ENCODE peak calls at places on chromosomes 4 and X, in ten cellular contexts. R, W, X, Y, B, J, T, S, A and V are unnamed samples.

GRCh38 chrX:9788908-9789307 is 2.7 kb downstream of the SHROOM2 start:
- DNase-seq in R (no peak), W (no peak), X (no peak), Y (peak), B (no peak), J (no peak), T (no peak), S (no peak), A (no peak), V (no peak)

GRCh38 chr4:142414336-142414945 is 431.7 kb downstream of the INPP4B start:
- DNase-seq in R (no peak), W (peak), X (no peak), Y (no peak), B (no peak), J (no peak), T (no peak), S (no peak), A (no peak), V (no peak)

GRCh38 chrX:150694738-150695410 is 1.7 kb downstream of the MTMR1 start:
- DNase-seq in R (no peak), W (no peak), X (no peak), Y (no peak), B (no peak), J (peak), T (no peak), S (peak), A (no peak), V (no peak)

GRCh38 chr4:71713611-71714203 is 70.2 kb downstream of the GC start:
- DNase-seq in R (no peak), W (peak), X (peak), Y (peak), B (no peak), J (peak), T (peak), S (peak), A (no peak), V (peak)

GRCh38 chr4:80125252-80126177 is 52.5 kb upstream of the ANTXR2 start:
- DNase-seq in R (no peak), W (peak), X (peak), Y (no peak), B (no peak), J (peak), T (peak), S (peak), A (no peak), V (no peak)

GRCh38 chrX:73028876-73029275 is 26.1 kb downstream of the PABPC1L2B start:
- DNase-seq in R (no peak), W (no peak), X (no peak), Y (no peak), B (no peak), J (no peak), T (no peak), S (no peak), A (no peak), V (no peak)

GRCh38 chr4:125658773-125659172 is 344.0 kb downstream of the FAT4 start:
- DNase-seq in R (no peak), W (no peak), X (no peak), Y (no peak), B (no peak), J (no peak), T (no peak), S (no peak), A (no peak), V (no peak)

GRCh38 chr4:7803992-7804758 is 135.5 kb downstream of the AFAP1 start:
- DNase-seq in R (peak), W (peak), X (no peak), Y (peak), B (peak), J (peak), T (peak), S (peak), A (peak), V (peak)

GRCh38 chrX:120408168-120408567 is 46.3 kb downstream of the ATP1B4 start:
- DNase-seq in R (no peak), W (no peak), X (no peak), Y (no peak), B (no peak), J (no peak), T (no peak), S (no peak), A (peak), V (no peak)

GRCh38 chrX:1316527-1316926 is 20.1 kb upstream of the IL3RA start:
- DNase-seq in R (no peak), W (no peak), X (peak), Y (no peak), B (peak), J (peak), T (no peak), S (no peak), A (no peak), V (no peak)

GRCh38 chr4:84606645-84607044 is 23.7 kb downstream of the CDS1 start:
- DNase-seq in R (no peak), W (no peak), X (no peak), Y (no peak), B (no peak), J (no peak), T (no peak), S (no peak), A (no peak), V (no peak)

GRCh38 chrX:134948333-134949241 is 42.2 kb upstream of the SMIM10 start:
- DNase-seq in R (no peak), W (peak), X (no peak), Y (no peak), B (no peak), J (no peak), T (peak), S (no peak), A (no peak), V (peak)

GRCh38 chrX:5388087-5388486 is 840.6 kb downstream of the NLGN4X start:
- DNase-seq in R (no peak), W (no peak), X (no peak), Y (no peak), B (no peak), J (no peak), T (no peak), S (no peak), A (no peak), V (no peak)

GRCh38 chr4:4851906-4852305 is 7.6 kb upstream of the MSX1 start:
- DNase-seq in R (no peak), W (no peak), X (no peak), Y (no peak), B (no peak), J (no peak), T (no peak), S (no peak), A (no peak), V (no peak)

GRCh38 chr4:88143504-88143903 is 14.9 kb downstream of the ABCG2 start:
- DNase-seq in R (no peak), W (peak), X (no peak), Y (no peak), B (no peak), J (no peak), T (peak), S (no peak), A (no peak), V (no peak)

GRCh38 chr4:4780634-4781287 is 78.7 kb upstream of the MSX1 start:
- DNase-seq in R (peak), W (peak), X (peak), Y (no peak), B (no peak), J (no peak), T (no peak), S (no peak), A (no peak), V (no peak)

GRCh38 chrX:134406230-134406794 is 53.7 kb upstream of the HPRT1 start:
- DNase-seq in R (peak), W (no peak), X (no peak), Y (no peak), B (no peak), J (no peak), T (no peak), S (no peak), A (no peak), V (no peak)

GRCh38 chrX:42276982-42277690 is 353.8 kb upstream of the CASK start:
- DNase-seq in R (no peak), W (no peak), X (no peak), Y (no peak), B (no peak), J (no peak), T (no peak), S (no peak), A (no peak), V (no peak)

GRCh38 chrX:152895724-152896420 is 2.0 kb upstream of the ZNF185 start:
- DNase-seq in R (no peak), W (no peak), X (no peak), Y (no peak), B (no peak), J (no peak), T (no peak), S (no peak), A (no peak), V (peak)

GRCh38 chr4:86879641-86880040 is 12.6 kb downstream of the C4orf36 start:
- DNase-seq in R (no peak), W (no peak), X (no peak), Y (no peak), B (no peak), J (no peak), T (no peak), S (no peak), A (no peak), V (no peak)

GRCh38 chr4:107818301-107818910 is 6.3 kb upstream of the SGMS2 start:
- DNase-seq in R (no peak), W (peak), X (no peak), Y (no peak), B (no peak), J (peak), T (no peak), S (no peak), A (no peak), V (no peak)

GRCh38 chr4:169815606-169816005 is 57.9 kb upstream of the HPF1 start:
- DNase-seq in R (no peak), W (peak), X (no peak), Y (no peak), B (no peak), J (no peak), T (peak), S (no peak), A (no peak), V (no peak)

GRCh38 chr4:75686346-75686745 is 13.1 kb upstream of the G3BP2 start:
- DNase-seq in R (no peak), W (peak), X (no peak), Y (no peak), B (no peak), J (no peak), T (no peak), S (no peak), A (no peak), V (no peak)

GRCh38 chr4:658031-658667 is 15.9 kb downstream of the ATP5ME start:
- DNase-seq in R (no peak), W (no peak), X (no peak), Y (no peak), B (no peak), J (no peak), T (no peak), S (no peak), A (peak), V (no peak)

GRCh38 chr4:5218376-5219069 is 167.2 kb downstream of the STK32B start:
- DNase-seq in R (no peak), W (no peak), X (no peak), Y (no peak), B (no peak), J (no peak), T (no peak), S (no peak), A (no peak), V (no peak)

GRCh38 chrX:10633722-10634121 is 13.3 kb upstream of the MID1 start:
- DNase-seq in R (peak), W (peak), X (peak), Y (no peak), B (no peak), J (no peak), T (peak), S (peak), A (no peak), V (peak)

GRCh38 chr4:31230579-31230978 is 510.4 kb downstream of the PCDH7 start:
- DNase-seq in R (no peak), W (no peak), X (no peak), Y (no peak), B (no peak), J (no peak), T (no peak), S (no peak), A (no peak), V (no peak)

GRCh38 chr4:137125011-137125410 is 407.3 kb downstream of the PCDH18 start:
- DNase-seq in R (peak), W (peak), X (peak), Y (peak), B (no peak), J (no peak), T (peak), S (peak), A (no peak), V (no peak)

GRCh38 chr4:73727685-73728084 is 12.7 kb upstream of the CXCL8 start:
- DNase-seq in R (no peak), W (no peak), X (no peak), Y (no peak), B (no peak), J (no peak), T (peak), S (no peak), A (no peak), V (no peak)

GRCh38 chr4:3291411-3291968 is 1.3 kb upstream of the RGS12 start:
- DNase-seq in R (no peak), W (no peak), X (no peak), Y (peak), B (peak), J (no peak), T (no peak), S (no peak), A (peak), V (no peak)

GRCh38 chr4:7970031-7970946 is 30.6 kb upstream of the AFAP1 start:
- DNase-seq in R (no peak), W (peak), X (no peak), Y (no peak), B (no peak), J (no peak), T (no peak), S (no peak), A (no peak), V (no peak)

GRCh38 chrX:51598899-51599298 is 19.8 kb downstream of the CENPVL3 start:
- DNase-seq in R (no peak), W (no peak), X (no peak), Y (no peak), B (no peak), J (no peak), T (no peak), S (no peak), A (no peak), V (no peak)

GRCh38 chr4:37528161-37528560 is 158.0 kb downstream of the RELL1 start:
- DNase-seq in R (no peak), W (no peak), X (no peak), Y (no peak), B (no peak), J (peak), T (no peak), S (no peak), A (no peak), V (no peak)